ENCODE peak calls at places on chromosomes 7 and 10, in four cellular contexts. F is cardiac fibroblast; V is activated CD8-positive, alpha-beta memory T cell treated with anti-CD3 and anti-CD28 coated beads, Interleukin-2, amount 10 ng/mL, durations not matched to agents 7 days and 5 days; R is brain microvascular endothelial cell. X is an unnamed sample.

GRCh38 chr7:55365103-55365679 is at the start of gene LANCL2:
- DNase-seq in F (peak), V (no peak), R (no peak), X (no peak)

GRCh38 chr10:126839094-126839761 is 66.0 kb upstream of the DOCK1 start:
- DNase-seq in F (no peak), V (no peak), R (no peak), X (peak)

GRCh38 chr10:21926358-21926890 is 77.1 kb downstream of the DNAJC1 start:
- DNase-seq in R (no peak), V (no peak), F (no peak), X (no peak)

GRCh38 chr10:113027574-113028392 is 77.7 kb downstream of the TCF7L2 start:
- DNase-seq in V (no peak), R (no peak), F (peak), X (no peak)

GRCh38 chr7:21724562-21724961 is 181.7 kb downstream of the DNAH11 start:
- DNase-seq in F (no peak), R (no peak), V (no peak), X (no peak)

GRCh38 chr10:70053212-70053895 is 708 bp downstream of the MACROH2A2 start:
- DNase-seq in F (peak), R (no peak), V (no peak), X (peak)

GRCh38 chr10:71584902-71585578 is 134.5 kb downstream of the C10orf105 start:
- DNase-seq in R (peak), V (no peak), F (peak), X (peak)

GRCh38 chr10:97889461-97890265 is 40.0 kb downstream of the GOLGA7B start:
- DNase-seq in R (peak), V (no peak), F (peak), X (peak)

GRCh38 chr10:124953421-124953820 is 11.5 kb downstream of the ZRANB1 start:
- DNase-seq in F (no peak), V (no peak), R (no peak), X (no peak)

GRCh38 chr7:76325811-76326210 is 23.3 kb downstream of the HSPB1 start:
- DNase-seq in V (no peak), R (no peak), F (no peak), X (no peak)

GRCh38 chr7:146096994-146097393 is 19.6 kb upstream of the CNTNAP2 start:
- DNase-seq in V (no peak), F (no peak), R (no peak), X (no peak)

GRCh38 chr7:131188367-131189339 is 139.0 kb upstream of the MKLN1 start:
- DNase-seq in V (peak), F (peak), R (peak), X (no peak)

GRCh38 chr10:20202337-20202736 is 386.1 kb downstream of the PLXDC2 start:
- DNase-seq in R (no peak), F (no peak), V (no peak), X (no peak)

GRCh38 chr7:32803742-32804141 is 87.8 kb downstream of the KBTBD2 start:
- DNase-seq in F (no peak), V (no peak), R (no peak), X (no peak)

GRCh38 chr10:974038-974784 is 14.0 kb upstream of the GTPBP4 start:
- DNase-seq in R (peak), F (no peak), V (no peak), X (no peak)

GRCh38 chr10:59895629-59896116 is 10.7 kb downstream of the CCDC6 start:
- DNase-seq in F (peak), R (no peak), V (no peak), X (no peak)

GRCh38 chr10:73233883-73234282 is 13.2 kb downstream of the DNAJC9 start:
- DNase-seq in F (no peak), V (no peak), R (no peak), X (no peak)

GRCh38 chr7:37118029-37118428 is 330.6 kb downstream of the ELMO1 start:
- DNase-seq in V (no peak), F (no peak), R (no peak), X (no peak)

GRCh38 chr10:121579656-121580055 is 18.6 kb downstream of the FGFR2 start:
- DNase-seq in F (no peak), R (no peak), V (no peak), X (no peak)

GRCh38 chr10:102120142-102120986 is at the start of gene LDB1:
- DNase-seq in R (peak), F (peak), V (peak), X (peak)

GRCh38 chr10:132571565-132572544 is 34.3 kb downstream of the INPP5A start:
- DNase-seq in F (peak), V (peak), R (peak), X (no peak)

GRCh38 chr7:81725003-81725402 is 44.8 kb downstream of the HGF start:
- DNase-seq in R (no peak), V (no peak), F (peak), X (no peak)

GRCh38 chr10:93859049-93859655 is 34.6 kb upstream of the SLC35G1 start:
- DNase-seq in R (no peak), F (peak), V (no peak), X (no peak)

GRCh38 chr7:140348161-140348849 is 50.0 kb downstream of the SLC37A3 start:
- DNase-seq in R (no peak), V (no peak), F (peak), X (no peak)

GRCh38 chr7:148042935-148043334 is 547.6 kb upstream of the C7orf33 start:
- DNase-seq in R (no peak), F (no peak), V (no peak), X (no peak)

GRCh38 chr10:76881477-76882220 is 756.0 kb downstream of the KCNMA1 start:
- DNase-seq in V (no peak), R (no peak), F (no peak), X (no peak)

GRCh38 chr7:3232228-3232627 is 68.8 kb upstream of the SDK1 start:
- DNase-seq in R (peak), V (peak), F (peak), X (no peak)

GRCh38 chr7:50146692-50147091 is 53.6 kb upstream of the ZPBP start:
- DNase-seq in V (no peak), R (no peak), F (no peak), X (no peak)

GRCh38 chr10:132685121-132685891 is 100.6 kb downstream of the NKX6-2 start:
- DNase-seq in V (no peak), R (peak), F (peak), X (peak)

GRCh38 chr10:25768167-25768566 is 165.9 kb upstream of the MYO3A start:
- DNase-seq in V (no peak), F (no peak), R (no peak), X (no peak)

GRCh38 chr7:1027285-1028043 is 16.9 kb upstream of the GPR146 start:
- DNase-seq in F (peak), R (peak), V (no peak), X (peak)

GRCh38 chr7:66157060-66157459 is 42.4 kb downstream of the CRCP start:
- DNase-seq in R (no peak), F (no peak), V (no peak), X (no peak)

GRCh38 chr7:158432369-158433270 is 155.0 kb downstream of the PTPRN2 start:
- DNase-seq in F (peak), V (no peak), R (peak), X (no peak)

GRCh38 chr7:42915356-42915755 is 3.5 kb upstream of the C7orf25 start:
- DNase-seq in V (no peak), R (no peak), F (peak), X (no peak)

X was measured in kidney.